ENCODE peak calls at places on chromosomes 13 and 19, in four cellular contexts. E is HepG2, I is HCT116, U is K562. Z is an unnamed sample.

GRCh38 chr13:66888698-66889097 is 341.4 kb downstream of the PCDH9 start:
- DNase-seq in U (no peak), I (no peak), E (no peak), Z (no peak)

GRCh38 chr13:98523455-98524102 is 53.3 kb downstream of the STK24 start:
- DNase-seq in E (no peak), U (no peak), I (no peak), Z (no peak)

GRCh38 chr19:6828698-6829633 is 56.5 kb downstream of the VAV1 start:
- DNase-seq in U (peak), E (no peak), I (peak), Z (no peak)

GRCh38 chr13:113581871-113582270 is 2.7 kb upstream of the TFDP1 start:
- DNase-seq in E (no peak), U (no peak), I (no peak), Z (no peak)

GRCh38 chr13:78596701-78597550 is 6.4 kb downstream of the POU4F1 start:
- DNase-seq in I (no peak), E (no peak), U (no peak), Z (no peak)

GRCh38 chr13:110989331-110989730 is 74.5 kb upstream of the ANKRD10 start:
- DNase-seq in E (no peak), U (no peak), I (no peak), Z (no peak)

GRCh38 chr13:92886535-92887098 is 340.0 kb upstream of the GPC6 start:
- DNase-seq in I (no peak), E (no peak), U (no peak), Z (no peak)

GRCh38 chr19:7705387-7706187 is 3.7 kb upstream of the FCER2 start:
- DNase-seq in I (no peak), E (no peak), U (no peak), Z (no peak)

GRCh38 chr13:30504081-30504480 is 38.3 kb upstream of the HMGB1 start:
- DNase-seq in E (no peak), U (peak), I (no peak), Z (no peak)

GRCh38 chr19:17866312-17867012 is 5.3 kb upstream of the SLC5A5 start:
- DNase-seq in E (no peak), I (no peak), U (no peak), Z (no peak)

GRCh38 chr13:20519887-20520286 is 5.8 kb downstream of the CRYL1 start:
- DNase-seq in U (no peak), I (no peak), E (no peak), Z (no peak)

DNA sequence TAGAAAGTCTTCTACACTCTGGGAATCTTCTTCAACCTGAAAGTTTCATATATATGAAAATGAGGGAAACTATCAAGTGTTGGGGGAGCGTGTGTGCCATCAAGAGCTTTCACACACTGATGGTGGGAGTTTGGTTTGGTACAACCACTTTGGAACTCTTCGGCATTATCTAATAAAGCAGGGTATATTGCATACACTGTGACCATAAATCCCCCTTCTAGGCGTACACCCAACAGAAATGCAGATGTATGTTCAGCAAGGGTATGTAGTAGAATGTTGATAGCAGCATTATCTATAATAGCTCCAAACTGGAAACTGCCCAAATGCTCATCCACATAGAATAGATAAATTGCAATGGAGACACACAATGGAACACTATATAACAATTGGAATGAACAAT is 70.7 kb downstream of the FAM216B start:
- DNase-seq in U (no peak), I (no peak), E (no peak), Z (no peak)
- TF ChIP-seq POLR2AphosphoS5 in U (no peak), I (no peak), E (no peak), Z (no peak)

DNA sequence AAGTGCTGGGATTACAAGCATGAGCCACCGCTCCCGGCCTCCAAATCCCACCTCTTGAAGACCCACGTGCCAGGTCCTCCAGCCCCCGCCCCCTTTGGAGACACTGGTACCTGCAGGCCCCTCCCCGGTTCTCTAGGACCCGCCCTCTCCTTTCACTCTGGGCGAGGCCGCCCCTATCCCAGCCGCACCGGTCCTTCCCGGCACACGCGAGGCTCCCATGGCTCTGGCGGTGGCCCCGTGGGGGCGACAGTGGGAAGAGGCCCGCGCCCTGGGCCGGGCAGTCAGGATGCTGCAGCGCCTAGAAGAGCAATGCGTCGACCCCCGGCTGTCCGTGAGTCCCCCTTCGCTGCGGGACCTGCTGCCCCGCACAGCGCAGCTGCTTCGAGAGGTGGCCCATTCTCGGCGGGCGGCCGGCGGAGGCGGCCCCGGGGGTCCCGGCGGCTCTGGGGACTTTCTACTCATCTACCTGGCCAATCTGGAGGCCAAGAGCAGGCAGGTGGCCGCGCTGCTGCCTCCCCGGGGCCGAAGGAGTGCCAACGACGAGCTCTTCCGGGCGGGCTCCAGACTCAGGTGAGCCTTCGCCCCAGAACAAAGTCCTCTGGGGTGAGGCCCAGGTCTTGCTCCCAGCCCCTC is at the start of gene CBLC:
- DNase-seq in E (peak), I (peak), U (peak), Z (no peak)
- TF ChIP-seq CTCF in E (peak), I (peak), U (no peak), Z (no peak)

DNA sequence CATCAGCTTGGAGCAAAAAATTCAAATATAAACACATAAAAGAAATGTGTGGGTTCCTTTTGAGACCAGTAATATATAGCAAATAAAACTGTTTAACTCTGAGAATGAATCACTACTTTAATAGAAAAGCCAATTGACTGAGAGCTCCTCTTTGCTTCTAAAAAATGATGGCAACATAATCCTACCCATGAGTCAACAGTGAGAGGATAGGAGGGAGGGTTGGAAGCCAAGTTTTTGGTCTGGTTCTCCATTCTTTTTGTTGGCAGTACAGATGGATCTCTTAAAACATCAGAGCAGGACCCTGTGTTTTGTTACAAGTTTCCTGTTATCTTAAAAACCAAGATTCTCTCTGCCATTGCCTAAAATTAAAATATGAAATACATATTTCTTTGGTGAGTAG is 50.0 kb upstream of the POSTN start:
- DNase-seq in U (no peak), I (no peak), E (no peak), Z (no peak)
- TF ChIP-seq TCF7L2 in U (no peak), I (no peak), E (no peak), Z (no peak)

DNA sequence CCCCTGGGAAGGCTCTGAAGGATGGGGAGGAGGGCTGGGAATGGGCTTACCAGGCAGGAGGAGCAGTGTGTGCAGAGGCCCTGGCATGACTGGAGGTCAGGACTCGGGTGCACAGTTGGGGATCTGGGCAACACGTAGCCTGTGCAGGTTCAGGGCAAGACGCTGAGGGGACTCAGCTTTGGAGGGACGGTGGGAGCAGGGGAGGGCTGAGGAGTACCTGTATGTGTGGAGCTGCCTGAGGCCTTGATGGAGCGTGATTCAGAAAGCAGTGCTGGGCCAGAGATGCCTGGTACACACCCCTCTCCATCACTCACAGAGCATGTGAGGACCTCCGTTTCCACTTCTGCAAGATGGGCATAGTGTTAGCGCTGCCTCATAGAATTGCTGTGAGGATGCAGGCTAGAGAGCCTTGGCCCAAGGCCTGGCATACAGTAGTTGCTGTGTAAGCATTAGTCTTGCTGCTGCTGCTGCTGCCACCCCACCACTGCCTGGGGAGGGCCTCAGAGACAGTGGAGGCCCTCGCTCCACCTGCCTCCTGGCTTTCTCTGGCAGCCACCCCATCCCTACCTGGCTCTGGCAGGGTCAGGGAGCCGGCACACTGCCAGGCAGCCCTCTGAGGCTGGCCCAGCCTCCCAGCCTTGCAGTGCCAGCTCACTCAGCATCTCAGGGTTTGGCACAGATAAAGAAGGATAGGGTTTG is 2.4 kb downstream of the PAK4 start:
- DNase-seq in I (no peak), U (peak), E (no peak), Z (no peak)
- TF ChIP-seq POLR2AphosphoS5 in I (no peak), U (no peak), E (no peak), Z (no peak)

DNA sequence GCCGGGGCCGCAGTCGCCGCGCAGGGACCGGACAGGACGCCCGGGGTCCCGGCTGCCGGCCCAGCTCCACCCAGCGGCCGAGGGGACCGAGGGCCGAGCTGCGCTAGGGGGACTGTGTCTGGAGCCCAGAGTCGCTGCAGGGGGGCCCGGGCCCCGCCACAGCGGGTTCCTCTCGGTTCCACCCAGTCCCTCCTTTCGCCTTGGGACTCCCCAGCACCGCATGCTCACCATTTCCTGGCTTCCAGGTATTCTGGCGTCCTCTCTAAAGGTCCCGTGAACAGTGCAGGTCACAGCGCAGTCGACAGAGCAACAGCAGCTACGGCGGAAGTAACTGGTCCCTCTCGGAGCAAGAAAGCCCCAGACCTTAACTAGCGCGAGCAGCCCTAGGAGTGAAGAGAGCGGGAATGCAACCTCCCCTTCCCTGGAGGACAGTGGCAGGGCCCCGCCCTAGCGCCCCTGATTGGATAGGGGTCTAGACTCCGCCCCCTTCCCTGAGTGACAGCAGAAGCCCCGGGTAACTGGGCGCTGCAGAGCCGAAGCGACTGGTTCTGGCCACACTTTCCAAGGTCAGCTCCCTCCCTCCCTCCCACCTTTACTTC is at the start of gene ZNF878:
- DNase-seq in E (peak), U (peak), I (no peak), Z (no peak)
- TF ChIP-seq CTCF in E (peak), U (no peak), I (no peak), Z (peak)

GRCh38 chr19:29215322-29215845 is 2.4 kb upstream of the UQCRFS1 start:
- DNase-seq in I (no peak), E (no peak), U (no peak), Z (no peak)
- TF ChIP-seq TCF7L2 in I (no peak), E (no peak), U (no peak), Z (no peak)

GRCh38 chr19:19491321-19492025 is 23.9 kb downstream of the TSSK6 start:
- DNase-seq in E (no peak), U (no peak), I (no peak), Z (no peak)

GRCh38 chr19:19489804-19490204 is 25.5 kb downstream of the TSSK6 start:
- DNase-seq in E (no peak), I (no peak), U (no peak), Z (no peak)

GRCh38 chr19:19488875-19489690 is 26.3 kb downstream of the TSSK6 start:
- DNase-seq in U (peak), I (peak), E (peak), Z (peak)

GRCh38 chr19:19492026-19492610 is 23.2 kb downstream of the TSSK6 start:
- DNase-seq in I (no peak), U (no peak), E (no peak), Z (no peak)

GRCh38 chr19:19490247-19490968 is 24.9 kb downstream of the TSSK6 start:
- DNase-seq in I (peak), E (peak), U (peak), Z (peak)
- TF ChIP-seq POLR2AphosphoS5 in I (no peak), E (no peak), U (no peak), Z (no peak)

GRCh38 chr19:35856001-35856400 is 710 bp upstream of the KIRREL2 start:
- DNase-seq in I (no peak), U (no peak), E (no peak), Z (no peak)
- TF ChIP-seq CTCF in I (no peak), U (no peak), E (no peak), Z (no peak)

Z was measured in Panc1.